ENCODE peak calls at places on chromosome 18, in four cellular contexts. One of them, this sample, is unnamed.
A peak's percentile ranks its signal among the peaks of the same experiment; 100 is the strongest.

GRCh38 chr18:79241755-79242154 is 154.0 kb upstream of the NFATC1 start:
- DNase-seq in left ventricle myocardium superior: peak; percentile 36
- DNase-seq in transverse colon: no peak
- DNase-seq in PC-3: no peak
- DNase-seq in this sample: no peak

GRCh38 chr18:10015941-10016819 is 102.4 kb downstream of the VAPA start:
- DNase-seq in left ventricle myocardium superior: no peak
- DNase-seq in transverse colon: no peak
- DNase-seq in PC-3: peak; percentile 63
- DNase-seq in this sample: peak; percentile 54

GRCh38 chr18:35619468-35619867 is 37.9 kb downstream of the GALNT1 start:
- DNase-seq in left ventricle myocardium superior: no peak
- DNase-seq in transverse colon: no peak
- DNase-seq in PC-3: no peak
- DNase-seq in this sample: no peak

GRCh38 chr18:79912409-79912991 is 39.0 kb downstream of the SLC66A2 start:
- DNase-seq in transverse colon: peak; percentile 5
- DNase-seq in left ventricle myocardium superior: no peak
- DNase-seq in PC-3: no peak
- DNase-seq in this sample: no peak

GRCh38 chr18:23134780-23135678 is at the start of gene CABLES1:
- DNase-seq in left ventricle myocardium superior: peak; percentile 81
- DNase-seq in transverse colon: peak; percentile 56
- DNase-seq in PC-3: peak; percentile 67
- DNase-seq in this sample: peak; percentile 42

GRCh38 chr18:39199231-39199855 is 1633.7 kb upstream of the CELF4 start:
- DNase-seq in PC-3: no peak
- DNase-seq in transverse colon: no peak
- DNase-seq in left ventricle myocardium superior: no peak
- DNase-seq in this sample: no peak

GRCh38 chr18:74299746-74300145 is 8.0 kb upstream of the CYB5A start:
- DNase-seq in PC-3: peak; percentile 85
- DNase-seq in left ventricle myocardium superior: no peak
- DNase-seq in transverse colon: no peak
- DNase-seq in this sample: no peak

GRCh38 chr18:8627540-8627939 is 18.3 kb downstream of the RAB12 start:
- DNase-seq in transverse colon: no peak
- DNase-seq in PC-3: no peak
- DNase-seq in left ventricle myocardium superior: no peak
- DNase-seq in this sample: no peak

GRCh38 chr18:75244336-75244735 is 33.7 kb downstream of the TSHZ1 start:
- DNase-seq in PC-3: peak; percentile 6
- DNase-seq in left ventricle myocardium superior: peak; percentile 55
- DNase-seq in transverse colon: no peak
- DNase-seq in this sample: no peak

GRCh38 chr18:53991202-53991601 is 233.3 kb downstream of the MBD2 start:
- DNase-seq in transverse colon: no peak
- DNase-seq in PC-3: peak; percentile 96
- DNase-seq in left ventricle myocardium superior: no peak
- DNase-seq in this sample: peak; percentile 75

GRCh38 chr18:35073186-35074105 is 32.2 kb downstream of the MAPRE2 start:
- DNase-seq in transverse colon: no peak
- DNase-seq in left ventricle myocardium superior: no peak
- DNase-seq in PC-3: peak; percentile 15
- DNase-seq in this sample: peak; percentile 56

GRCh38 chr18:52499018-52499417 is 159.0 kb downstream of the DCC start:
- DNase-seq in PC-3: no peak
- DNase-seq in left ventricle myocardium superior: no peak
- DNase-seq in transverse colon: no peak
- DNase-seq in this sample: no peak

GRCh38 chr18:48833701-48834394 is 116.9 kb downstream of the SMAD7 start:
- DNase-seq in transverse colon: peak; percentile 61
- DNase-seq in PC-3: peak; percentile 26
- DNase-seq in left ventricle myocardium superior: peak; percentile 18
- DNase-seq in this sample: peak; percentile 69

GRCh38 chr18:23837591-23837990 is 148.3 kb downstream of the LAMA3 start:
- DNase-seq in transverse colon: no peak
- DNase-seq in left ventricle myocardium superior: peak; percentile 34
- DNase-seq in PC-3: no peak
- DNase-seq in this sample: peak; percentile 59